ENCODE peak calls at places on chromosomes 3 and 15, in six cellular contexts. G, H, I, Q, O and P are unnamed samples.
A peak's percentile ranks its signal among the peaks of the same experiment; 100 is the strongest.

GRCh38 chr3:48711727-48712126 is 5.3 kb downstream of the IP6K2 start:
- DNase-seq in G (no peak), H (no peak), I (no peak), Q (no peak), O (no peak), P (no peak)

GRCh38 chr3:126613481-126614187 is 41.3 kb downstream of the TXNRD3 start:
- DNase-seq in G (peak; percentile 11), H (no peak), I (no peak), Q (no peak), O (no peak), P (no peak)

GRCh38 chr3:188721990-188722389 is 449.8 kb upstream of the TPRG1 start:
- DNase-seq in G (peak; percentile 16), H (no peak), I (no peak), Q (no peak), O (no peak), P (no peak)

GRCh38 chr3:22627993-22628499 is 575.1 kb upstream of the UBE2E2 start:
- DNase-seq in G (no peak), H (no peak), I (no peak), Q (no peak), O (no peak), P (no peak)

GRCh38 chr3:20742903-20743302 is 556.9 kb upstream of the SGO1 start:
- DNase-seq in G (no peak), H (no peak), I (peak; percentile 45), Q (no peak), O (no peak), P (no peak)

GRCh38 chr3:29429055-29429454 is 148.2 kb downstream of the RBMS3 start:
- DNase-seq in G (no peak), H (no peak), I (no peak), Q (no peak), O (no peak), P (no peak)

GRCh38 chr3:13045904-13046568 is 27.2 kb downstream of the IQSEC1 start:
- DNase-seq in G (no peak), H (no peak), I (no peak), Q (no peak), O (no peak), P (no peak)

GRCh38 chr15:95687686-95688085 is 642.8 kb upstream of the NR2F2 start:
- DNase-seq in G (no peak), H (no peak), I (no peak), Q (no peak), O (no peak), P (no peak)

GRCh38 chr3:52636673-52637072 is 49.0 kb downstream of the PBRM1 start:
- DNase-seq in G (no peak), H (no peak), I (peak; percentile 12), Q (no peak), O (no peak), P (no peak)

GRCh38 chr15:68106656-68107055 is 52.5 kb downstream of the PIAS1 start:
- DNase-seq in G (peak; percentile 56), H (peak; percentile 41), I (peak; percentile 74), Q (no peak), O (no peak), P (peak; percentile 21)

GRCh38 chr3:141828487-141829284 is 47.8 kb upstream of the ATP1B3 start:
- DNase-seq in G (peak; percentile 3), H (no peak), I (no peak), Q (peak; percentile 31), O (no peak), P (no peak)

GRCh38 chr15:86077070-86077469 is 2.6 kb upstream of the AGBL1 start:
- DNase-seq in G (no peak), H (no peak), I (peak; percentile 57), Q (no peak), O (no peak), P (no peak)

GRCh38 chr3:31725976-31726375 is 193.3 kb downstream of the STT3B start:
- DNase-seq in G (no peak), H (no peak), I (peak; percentile 23), Q (no peak), O (no peak), P (no peak)

GRCh38 chr3:194046995-194047681 is 88.8 kb upstream of the HES1 start:
- DNase-seq in G (no peak), H (peak; percentile 41), I (no peak), Q (no peak), O (no peak), P (no peak)

GRCh38 chr3:152430223-152431002 is 161.7 kb downstream of the MBNL1 start:
- DNase-seq in G (no peak), H (no peak), I (peak; percentile 38), Q (no peak), O (no peak), P (no peak)

GRCh38 chr3:117692416-117692995 is 982.9 kb downstream of the TUSC7 start:
- DNase-seq in G (peak; percentile 94), H (peak; percentile 22), I (no peak), Q (peak; percentile 43), O (no peak), P (no peak)

GRCh38 chr15:93476491-93477176 is 387.6 kb upstream of the RGMA start:
- DNase-seq in G (no peak), H (no peak), I (no peak), Q (no peak), O (no peak), P (no peak)

GRCh38 chr3:152295344-152295743 is 26.6 kb downstream of the MBNL1 start:
- DNase-seq in G (no peak), H (no peak), I (no peak), Q (no peak), O (no peak), P (no peak)

GRCh38 chr15:50820808-50821382 is 55.4 kb upstream of the SPPL2A start:
- DNase-seq in G (no peak), H (no peak), I (no peak), Q (no peak), O (no peak), P (no peak)

GRCh38 chr3:189937302-189938255 is 183.1 kb downstream of the P3H2 start:
- DNase-seq in G (peak; percentile 92), H (peak; percentile 76), I (peak; percentile 95), Q (no peak), O (no peak), P (no peak)

GRCh38 chr3:155554777-155555445 is 190.0 kb downstream of the PLCH1 start:
- DNase-seq in G (no peak), H (no peak), I (peak; percentile 50), Q (no peak), O (no peak), P (no peak)

GRCh38 chr15:43150171-43150929 is 17.0 kb downstream of the TMEM62 start:
- DNase-seq in G (peak; percentile 98), H (peak; percentile 99), I (peak; percentile 65), Q (no peak), O (no peak), P (no peak)

GRCh38 chr3:82707035-82707434 is 945.6 kb upstream of the GBE1 start:
- DNase-seq in G (no peak), H (no peak), I (peak; percentile 42), Q (peak; percentile 53), O (no peak), P (no peak)

GRCh38 chr3:122754867-122755835 is 38.5 kb downstream of the HSPBAP1 start:
- DNase-seq in G (peak; percentile 44), H (peak; percentile 45), I (peak; percentile 90), Q (peak; percentile 70), O (no peak), P (peak; percentile 18)

GRCh38 chr15:40863660-40864285 is 10.3 kb downstream of the RHOV start:
- DNase-seq in G (no peak), H (no peak), I (no peak), Q (no peak), O (no peak), P (no peak)

GRCh38 chr3:74384151-74384550 is 230.3 kb downstream of the CNTN3 start:
- DNase-seq in G (no peak), H (no peak), I (no peak), Q (no peak), O (no peak), P (no peak)

DNA sequence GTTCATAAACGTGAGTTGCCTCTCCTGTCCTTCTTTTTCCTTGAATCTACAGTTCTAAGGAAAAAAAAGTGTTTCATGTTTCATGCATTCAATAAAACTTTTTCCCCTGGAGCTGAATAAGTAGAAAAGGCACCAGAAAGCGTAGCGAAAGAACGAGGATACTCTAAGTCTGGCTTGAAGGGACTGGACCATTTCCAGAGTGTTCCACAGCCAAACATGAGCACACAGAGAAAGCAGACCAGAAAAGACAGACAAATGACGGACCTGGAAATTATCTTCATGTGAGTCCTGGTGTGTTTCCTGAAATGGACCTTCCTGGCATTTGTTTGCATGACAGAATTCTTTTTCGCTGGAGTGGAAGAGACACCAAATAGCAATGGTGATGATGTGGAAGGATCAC is 204.7 kb downstream of the SV2B start:
- DNase-seq in G (no peak), H (no peak), I (no peak), Q (no peak), O (no peak), P (no peak)
- H2BK5ac ChIP-seq in G (no peak overlapping the region), H (no peak overlapping the region), I (no peak overlapping the region), Q (no peak overlapping the region), O (no peak overlapping the region), P (no peak overlapping the region)

DNA sequence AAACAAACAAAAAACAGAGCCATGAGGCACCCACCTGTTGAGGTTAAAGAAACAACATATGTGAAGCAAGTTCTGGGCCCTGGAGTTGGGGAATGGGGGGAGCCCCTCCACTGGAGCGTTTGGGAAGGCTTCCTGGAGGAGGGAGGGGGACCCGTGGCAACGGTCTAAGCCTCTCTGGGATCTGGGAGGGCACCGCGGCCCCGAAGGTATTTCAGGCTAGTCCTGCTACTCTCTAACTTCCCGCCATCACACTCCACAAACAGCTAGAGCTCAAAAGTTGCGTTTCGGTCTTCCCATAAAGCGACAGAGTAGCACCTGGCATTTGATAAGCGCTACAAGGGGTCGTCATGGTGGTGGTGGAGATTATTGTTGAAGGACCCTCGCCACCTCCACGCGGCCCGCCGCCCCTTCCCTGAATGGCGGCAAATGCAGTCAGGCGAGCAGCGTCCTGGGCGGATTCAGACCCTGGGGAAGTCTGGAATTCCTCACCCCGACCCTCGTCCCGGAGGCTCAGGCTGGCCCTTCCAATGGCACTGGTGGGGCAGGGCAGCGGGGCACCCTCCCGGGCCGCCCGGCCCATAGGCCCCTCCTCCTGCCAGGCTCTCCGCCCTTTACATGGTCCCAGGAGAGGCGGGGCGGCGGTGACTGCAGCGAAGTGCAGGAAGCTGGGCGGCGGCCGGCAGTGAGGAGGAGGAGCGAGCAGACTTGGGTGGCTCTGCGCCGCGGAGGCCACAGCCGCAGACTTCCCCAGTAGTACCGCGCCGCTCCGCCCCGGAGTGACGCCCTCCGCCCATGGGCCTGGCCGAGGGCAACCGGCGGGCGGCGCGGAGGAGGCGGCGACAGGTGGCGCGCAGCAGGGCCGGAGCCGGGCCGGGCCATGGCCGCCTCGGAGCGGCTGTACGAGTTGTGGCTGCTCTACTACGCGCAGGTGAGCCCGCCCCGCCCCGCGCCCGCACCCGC is at the start of gene NBEAL2:
- DNase-seq in G (peak; percentile 84), H (peak; percentile 90), I (peak; percentile 96), Q (peak; percentile 96), O (peak; percentile 74), P (peak; percentile 84)
- H2AK5ac ChIP-seq in G (peak within 1 kb of the TSS; percentile 96), H (peak within 1 kb of the TSS; percentile 67), I (peak within 1 kb of the TSS; percentile 85), Q (no peak within 1 kb of the TSS), O (peak within 1 kb of the TSS; percentile 3), P (peak within 1 kb of the TSS; percentile 85)

GRCh38 chr3:134372405-134373277 is 1.6 kb downstream of the AMOTL2 start:
- DNase-seq in G (peak; percentile 30), H (peak; percentile 38), I (no peak), Q (no peak), O (no peak), P (no peak)
- H2BK5ac ChIP-seq in G (peak overlapping the region; percentile 98), H (peak overlapping the region; percentile 93), I (peak overlapping the region; percentile 88), Q (no peak overlapping the region), O (no peak overlapping the region), P (peak overlapping the region; percentile 99)

GRCh38 chr3:111325160-111325707 is 216.8 kb upstream of the CD96 start:
- DNase-seq in G (peak; percentile 37), H (no peak), I (no peak), Q (no peak), O (no peak), P (no peak)
- H2AK5ac ChIP-seq in G (no peak overlapping the region), H (no peak overlapping the region), I (no peak overlapping the region), Q (no peak overlapping the region), O (no peak overlapping the region), P (no peak overlapping the region)